ENCODE peak calls at places on chromosomes 12 and 14, in six cellular contexts. One of them, this sample, is unnamed.

GRCh38 chr12:38905480-38906351 is at the start of gene CPNE8:
- DNase-seq in T-helper 9 cell: peak
- DNase-seq in stimulated activated effector memory CD8-positive, alpha-beta T cell treated with anti-CD3 and anti-CD28 coated beads, Interleukin-12 subunit alpha, Interleukin-12 subunit beta, amount 100 ng/mL, for 72 hours: peak
- DNase-seq in substantia nigra: peak
- DNase-seq in omental fat pad: peak
- DNase-seq in fibroblast of lung: peak
- DNase-seq in this sample: peak

GRCh38 chr12:114744696-114745095 is 60.7 kb upstream of the TBX3 start:
- DNase-seq in omental fat pad: no peak
- DNase-seq in T-helper 9 cell: no peak
- DNase-seq in substantia nigra: no peak
- DNase-seq in stimulated activated effector memory CD8-positive, alpha-beta T cell treated with anti-CD3 and anti-CD28 coated beads, Interleukin-12 subunit alpha, Interleukin-12 subunit beta, amount 100 ng/mL, for 72 hours: no peak
- DNase-seq in fibroblast of lung: no peak
- DNase-seq in this sample: no peak

GRCh38 chr14:105393151-105393550 is 5.2 kb upstream of the TEX22 start:
- DNase-seq in stimulated activated effector memory CD8-positive, alpha-beta T cell treated with anti-CD3 and anti-CD28 coated beads, Interleukin-12 subunit alpha, Interleukin-12 subunit beta, amount 100 ng/mL, for 72 hours: no peak
- DNase-seq in fibroblast of lung: no peak
- DNase-seq in T-helper 9 cell: no peak
- DNase-seq in omental fat pad: no peak
- DNase-seq in substantia nigra: no peak
- DNase-seq in this sample: no peak

GRCh38 chr12:120534203-120534702 is at the start of gene RNF10:
- DNase-seq in substantia nigra: peak
- DNase-seq in fibroblast of lung: peak
- DNase-seq in T-helper 9 cell: peak
- DNase-seq in stimulated activated effector memory CD8-positive, alpha-beta T cell treated with anti-CD3 and anti-CD28 coated beads, Interleukin-12 subunit alpha, Interleukin-12 subunit beta, amount 100 ng/mL, for 72 hours: peak
- DNase-seq in omental fat pad: no peak
- DNase-seq in this sample: peak

GRCh38 chr12:68162374-68162773 is 2.8 kb upstream of the IFNG start:
- DNase-seq in fibroblast of lung: peak
- DNase-seq in omental fat pad: no peak
- DNase-seq in substantia nigra: no peak
- DNase-seq in T-helper 9 cell: no peak
- DNase-seq in stimulated activated effector memory CD8-positive, alpha-beta T cell treated with anti-CD3 and anti-CD28 coated beads, Interleukin-12 subunit alpha, Interleukin-12 subunit beta, amount 100 ng/mL, for 72 hours: no peak
- DNase-seq in this sample: no peak

GRCh38 chr14:103111297-103111981 is 11.8 kb upstream of the TNFAIP2 start:
- DNase-seq in omental fat pad: no peak
- DNase-seq in fibroblast of lung: no peak
- DNase-seq in T-helper 9 cell: no peak
- DNase-seq in substantia nigra: no peak
- DNase-seq in stimulated activated effector memory CD8-positive, alpha-beta T cell treated with anti-CD3 and anti-CD28 coated beads, Interleukin-12 subunit alpha, Interleukin-12 subunit beta, amount 100 ng/mL, for 72 hours: no peak
- DNase-seq in this sample: no peak

GRCh38 chr14:105871590-105871989 is 345.2 kb downstream of the TMEM121 start:
- DNase-seq in stimulated activated effector memory CD8-positive, alpha-beta T cell treated with anti-CD3 and anti-CD28 coated beads, Interleukin-12 subunit alpha, Interleukin-12 subunit beta, amount 100 ng/mL, for 72 hours: no peak
- DNase-seq in omental fat pad: no peak
- DNase-seq in substantia nigra: no peak
- DNase-seq in fibroblast of lung: no peak
- DNase-seq in T-helper 9 cell: no peak
- DNase-seq in this sample: no peak

GRCh38 chr14:75631453-75631831 is 29.2 kb downstream of the ERG28 start:
- DNase-seq in T-helper 9 cell: no peak
- DNase-seq in substantia nigra: no peak
- DNase-seq in fibroblast of lung: peak
- DNase-seq in omental fat pad: no peak
- DNase-seq in stimulated activated effector memory CD8-positive, alpha-beta T cell treated with anti-CD3 and anti-CD28 coated beads, Interleukin-12 subunit alpha, Interleukin-12 subunit beta, amount 100 ng/mL, for 72 hours: no peak
- DNase-seq in this sample: no peak

GRCh38 chr14:52241102-52241793 is 26.2 kb upstream of the PTGDR start:
- DNase-seq in substantia nigra: no peak
- DNase-seq in fibroblast of lung: peak
- DNase-seq in stimulated activated effector memory CD8-positive, alpha-beta T cell treated with anti-CD3 and anti-CD28 coated beads, Interleukin-12 subunit alpha, Interleukin-12 subunit beta, amount 100 ng/mL, for 72 hours: no peak
- DNase-seq in omental fat pad: no peak
- DNase-seq in T-helper 9 cell: no peak
- DNase-seq in this sample: peak

GRCh38 chr12:121400332-121401139 is 618 bp downstream of the RNF34 start:
- DNase-seq in stimulated activated effector memory CD8-positive, alpha-beta T cell treated with anti-CD3 and anti-CD28 coated beads, Interleukin-12 subunit alpha, Interleukin-12 subunit beta, amount 100 ng/mL, for 72 hours: peak
- DNase-seq in fibroblast of lung: peak
- DNase-seq in T-helper 9 cell: peak
- DNase-seq in omental fat pad: peak
- DNase-seq in substantia nigra: peak
- DNase-seq in this sample: peak

GRCh38 chr12:130765186-130765659 is 49.1 kb upstream of the RIMBP2 start:
- DNase-seq in T-helper 9 cell: no peak
- DNase-seq in substantia nigra: no peak
- DNase-seq in stimulated activated effector memory CD8-positive, alpha-beta T cell treated with anti-CD3 and anti-CD28 coated beads, Interleukin-12 subunit alpha, Interleukin-12 subunit beta, amount 100 ng/mL, for 72 hours: no peak
- DNase-seq in fibroblast of lung: peak
- DNase-seq in omental fat pad: no peak
- DNase-seq in this sample: peak

GRCh38 chr12:117105902-117106301 is 6.7 kb upstream of the TESC start:
- DNase-seq in substantia nigra: no peak
- DNase-seq in fibroblast of lung: no peak
- DNase-seq in T-helper 9 cell: peak
- DNase-seq in stimulated activated effector memory CD8-positive, alpha-beta T cell treated with anti-CD3 and anti-CD28 coated beads, Interleukin-12 subunit alpha, Interleukin-12 subunit beta, amount 100 ng/mL, for 72 hours: no peak
- DNase-seq in omental fat pad: no peak
- DNase-seq in this sample: peak

GRCh38 chr12:106107566-106107965 is 31.2 kb downstream of the NUAK1 start:
- DNase-seq in fibroblast of lung: peak
- DNase-seq in T-helper 9 cell: no peak
- DNase-seq in omental fat pad: no peak
- DNase-seq in substantia nigra: no peak
- DNase-seq in stimulated activated effector memory CD8-positive, alpha-beta T cell treated with anti-CD3 and anti-CD28 coated beads, Interleukin-12 subunit alpha, Interleukin-12 subunit beta, amount 100 ng/mL, for 72 hours: no peak
- DNase-seq in this sample: peak

GRCh38 chr14:63268746-63269145 is 50.0 kb downstream of the GPHB5 start:
- DNase-seq in omental fat pad: no peak
- DNase-seq in stimulated activated effector memory CD8-positive, alpha-beta T cell treated with anti-CD3 and anti-CD28 coated beads, Interleukin-12 subunit alpha, Interleukin-12 subunit beta, amount 100 ng/mL, for 72 hours: no peak
- DNase-seq in substantia nigra: no peak
- DNase-seq in T-helper 9 cell: no peak
- DNase-seq in fibroblast of lung: no peak
- DNase-seq in this sample: no peak

GRCh38 chr14:91244501-91244901 is at the start of gene GPR68:
- DNase-seq in substantia nigra: peak
- DNase-seq in stimulated activated effector memory CD8-positive, alpha-beta T cell treated with anti-CD3 and anti-CD28 coated beads, Interleukin-12 subunit alpha, Interleukin-12 subunit beta, amount 100 ng/mL, for 72 hours: no peak
- DNase-seq in T-helper 9 cell: no peak
- DNase-seq in fibroblast of lung: peak
- DNase-seq in omental fat pad: no peak
- DNase-seq in this sample: no peak

GRCh38 chr12:109542876-109543275 is 30.4 kb downstream of the MMAB start:
- DNase-seq in fibroblast of lung: no peak
- DNase-seq in stimulated activated effector memory CD8-positive, alpha-beta T cell treated with anti-CD3 and anti-CD28 coated beads, Interleukin-12 subunit alpha, Interleukin-12 subunit beta, amount 100 ng/mL, for 72 hours: no peak
- DNase-seq in substantia nigra: no peak
- DNase-seq in omental fat pad: no peak
- DNase-seq in T-helper 9 cell: no peak
- DNase-seq in this sample: no peak

GRCh38 chr14:80425686-80426085 is 214.4 kb upstream of the DIO2 start:
- DNase-seq in stimulated activated effector memory CD8-positive, alpha-beta T cell treated with anti-CD3 and anti-CD28 coated beads, Interleukin-12 subunit alpha, Interleukin-12 subunit beta, amount 100 ng/mL, for 72 hours: no peak
- DNase-seq in omental fat pad: no peak
- DNase-seq in T-helper 9 cell: no peak
- DNase-seq in substantia nigra: no peak
- DNase-seq in fibroblast of lung: peak
- DNase-seq in this sample: peak

GRCh38 chr14:102683399-102684275 is 91.2 kb downstream of the RCOR1 start:
- DNase-seq in stimulated activated effector memory CD8-positive, alpha-beta T cell treated with anti-CD3 and anti-CD28 coated beads, Interleukin-12 subunit alpha, Interleukin-12 subunit beta, amount 100 ng/mL, for 72 hours: no peak
- DNase-seq in fibroblast of lung: no peak
- DNase-seq in omental fat pad: no peak
- DNase-seq in substantia nigra: no peak
- DNase-seq in T-helper 9 cell: no peak
- DNase-seq in this sample: no peak

GRCh38 chr14:67515386-67516079 is 17.6 kb upstream of the PLEKHH1 start:
- DNase-seq in fibroblast of lung: peak
- DNase-seq in stimulated activated effector memory CD8-positive, alpha-beta T cell treated with anti-CD3 and anti-CD28 coated beads, Interleukin-12 subunit alpha, Interleukin-12 subunit beta, amount 100 ng/mL, for 72 hours: peak
- DNase-seq in substantia nigra: no peak
- DNase-seq in omental fat pad: no peak
- DNase-seq in T-helper 9 cell: no peak
- DNase-seq in this sample: no peak

GRCh38 chr12:64781374-64782029 is 22.3 kb upstream of the GNS start:
- DNase-seq in T-helper 9 cell: no peak
- DNase-seq in stimulated activated effector memory CD8-positive, alpha-beta T cell treated with anti-CD3 and anti-CD28 coated beads, Interleukin-12 subunit alpha, Interleukin-12 subunit beta, amount 100 ng/mL, for 72 hours: no peak
- DNase-seq in fibroblast of lung: peak
- DNase-seq in omental fat pad: no peak
- DNase-seq in substantia nigra: no peak
- DNase-seq in this sample: no peak